ENCODE peak calls at places on chromosomes 16 and 17, in nine cellular contexts. L is HCT116, C is lung, Q is choroid plexus epithelial cell, W is Caco-2, A is PC-3, F is neural progenitor cell, O is A549, X is fibroblast of pulmonary artery. S is an unnamed sample.

GRCh38 chr16:73743665-73744496 is 552.7 kb upstream of the PSMD7 start:
- DNase-seq in L (no peak), C (no peak), Q (no peak), W (no peak), A (no peak), F (peak), O (peak), X (no peak), S (no peak)

GRCh38 chr17:17812211-17813054 is 24.4 kb downstream of the SREBF1 start:
- DNase-seq in L (no peak), C (peak), Q (peak), W (peak), A (peak), F (peak), O (peak), X (peak), S (peak)

GRCh38 chr17:82030470-82031302 is 792 bp upstream of the RAC3 start:
- DNase-seq in L (peak), C (peak), Q (peak), W (peak), A (peak), F (peak), O (peak), X (peak), S (peak)

GRCh38 chr17:11950771-11951519 is 46.3 kb downstream of the ZNF18 start:
- DNase-seq in L (no peak), C (no peak), Q (no peak), W (no peak), A (peak), F (no peak), O (no peak), X (peak), S (no peak)

GRCh38 chr16:54897930-54898329 is 32.7 kb upstream of the IRX5 start:
- DNase-seq in L (no peak), C (no peak), Q (no peak), W (no peak), A (no peak), F (no peak), O (no peak), X (no peak), S (no peak)

GRCh38 chr17:705011-705410 is 9.6 kb downstream of the VPS53 start:
- DNase-seq in L (no peak), C (no peak), Q (no peak), W (no peak), A (no peak), F (no peak), O (no peak), X (no peak), S (no peak)

GRCh38 chr16:50301626-50302471 is 35.5 kb downstream of the ADCY7 start:
- DNase-seq in L (no peak), C (no peak), Q (peak), W (peak), A (no peak), F (no peak), O (peak), X (peak), S (no peak)

GRCh38 chr17:57940653-57941329 is 14.4 kb downstream of the CUEDC1 start:
- DNase-seq in L (no peak), C (no peak), Q (no peak), W (no peak), A (peak), F (no peak), O (no peak), X (no peak), S (no peak)

GRCh38 chr16:64269756-64270155 is 852.1 kb downstream of the CDH11 start:
- DNase-seq in L (no peak), C (no peak), Q (peak), W (no peak), A (no peak), F (no peak), O (no peak), X (no peak), S (no peak)

GRCh38 chr17:3888343-3889171 is 4.3 kb downstream of the CAMKK1 start:
- DNase-seq in L (peak), C (no peak), Q (peak), W (no peak), A (peak), F (peak), O (no peak), X (peak), S (peak)

GRCh38 chr17:78263063-78263735 is 31.8 kb downstream of the TMEM235 start:
- DNase-seq in L (no peak), C (peak), Q (peak), W (no peak), A (no peak), F (no peak), O (no peak), X (no peak), S (no peak)

GRCh38 chr17:78394209-78394608 is 15.8 kb downstream of the PGS1 start:
- DNase-seq in L (no peak), C (no peak), Q (no peak), W (no peak), A (no peak), F (no peak), O (no peak), X (no peak), S (no peak)

GRCh38 chr17:78438271-78438691 is 59.8 kb downstream of the PGS1 start:
- DNase-seq in L (no peak), C (no peak), Q (no peak), W (no peak), A (no peak), F (no peak), O (no peak), X (no peak), S (no peak)

GRCh38 chr17:64617125-64617780 is 44.9 kb downstream of the SMURF2 start:
- DNase-seq in L (no peak), C (no peak), Q (no peak), W (no peak), A (no peak), F (no peak), O (no peak), X (no peak), S (no peak)

GRCh38 chr17:17242246-17242645 is 5.3 kb upstream of the FLCN start:
- DNase-seq in L (no peak), C (no peak), Q (no peak), W (peak), A (no peak), F (no peak), O (no peak), X (no peak), S (no peak)

GRCh38 chr17:40122466-40122943 is 734 bp downstream of the MSL1 start:
- DNase-seq in L (no peak), C (peak), Q (peak), W (peak), A (peak), F (peak), O (peak), X (no peak), S (no peak)

GRCh38 chr17:4711671-4712111 is 1.3 kb downstream of the ARRB2 start:
- DNase-seq in L (no peak), C (peak), Q (no peak), W (no peak), A (no peak), F (no peak), O (no peak), X (no peak), S (peak)

GRCh38 chr17:80948961-80949450 is 42.6 kb upstream of the CHMP6 start:
- DNase-seq in L (no peak), C (no peak), Q (no peak), W (no peak), A (no peak), F (no peak), O (no peak), X (no peak), S (no peak)

GRCh38 chr17:81910840-81911276 is 341 bp downstream of the PCYT2 start:
- DNase-seq in L (no peak), C (no peak), Q (no peak), W (no peak), A (no peak), F (peak), O (no peak), X (no peak), S (no peak)

GRCh38 chr17:79984045-79984840 is 51.4 kb downstream of the TBC1D16 start:
- DNase-seq in L (no peak), C (no peak), Q (no peak), W (no peak), A (no peak), F (no peak), O (no peak), X (no peak), S (no peak)

GRCh38 chr17:44970136-44970737 is 2.1 kb upstream of the C1QL1 start:
- DNase-seq in L (no peak), C (no peak), Q (peak), W (no peak), A (no peak), F (peak), O (no peak), X (no peak), S (peak)

GRCh38 chr16:22971346-22971924 is 157.5 kb downstream of the HS3ST2 start:
- DNase-seq in L (no peak), C (no peak), Q (no peak), W (no peak), A (no peak), F (no peak), O (no peak), X (no peak), S (no peak)

GRCh38 chr16:22977294-22977697 is 163.3 kb downstream of the HS3ST2 start:
- DNase-seq in L (peak), C (no peak), Q (no peak), W (no peak), A (peak), F (peak), O (peak), X (no peak), S (no peak)

GRCh38 chr16:22969567-22969966 is 155.6 kb downstream of the HS3ST2 start:
- DNase-seq in L (no peak), C (no peak), Q (no peak), W (no peak), A (peak), F (no peak), O (no peak), X (no peak), S (no peak)

GRCh38 chr16:22970191-22970845 is 156.4 kb downstream of the HS3ST2 start:
- DNase-seq in L (no peak), C (no peak), Q (no peak), W (no peak), A (no peak), F (peak), O (no peak), X (no peak), S (no peak)

DNA sequence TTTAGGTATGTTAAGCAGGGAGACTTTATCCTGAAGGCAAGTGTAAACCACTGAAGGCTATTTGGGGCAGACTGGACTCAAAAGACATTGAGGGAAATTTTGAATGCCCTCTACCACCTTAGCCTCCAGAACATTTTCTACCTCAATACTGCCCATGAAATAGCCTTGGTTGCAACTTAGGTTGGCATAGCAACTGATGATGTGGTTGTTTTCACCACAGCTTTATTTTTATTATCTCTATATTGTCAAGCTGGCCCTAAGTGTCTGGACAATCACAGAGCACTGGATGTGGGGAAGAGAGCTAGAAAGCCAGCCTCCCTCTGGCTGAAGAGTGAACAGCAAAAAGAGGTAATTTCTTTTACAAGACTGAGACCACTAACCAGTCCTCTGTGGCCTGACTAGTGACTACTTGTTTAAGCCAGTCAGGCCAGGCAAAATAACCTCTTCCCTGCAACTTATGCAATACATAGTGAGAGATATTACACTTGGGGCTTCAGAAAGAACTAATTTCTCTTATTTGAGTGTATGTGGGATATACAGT is 159.6 kb downstream of the HS3ST2 start:
- DNase-seq in L (no peak), C (no peak), Q (no peak), W (no peak), A (no peak), F (no peak), O (no peak), X (no peak), S (no peak)
- TF ChIP-seq CTCF in L (no peak), C (no peak), Q (no peak), W (no peak), A (no peak), F (no peak), O (no peak), X (no peak), S (no peak)

GRCh38 chr17:27293359-27293897 is 486 bp upstream of the WSB1 start:
- DNase-seq in L (no peak), C (no peak), Q (no peak), W (no peak), A (no peak), F (peak), O (no peak), X (no peak), S (no peak)

GRCh38 chr17:27294689-27295630 is 1.0 kb downstream of the WSB1 start:
- DNase-seq in L (peak), C (peak), Q (peak), W (peak), A (peak), F (peak), O (peak), X (peak), S (peak)

GRCh38 chr17:27296427-27296979 is 2.6 kb downstream of the WSB1 start:
- DNase-seq in L (no peak), C (no peak), Q (peak), W (no peak), A (peak), F (no peak), O (peak), X (peak), S (no peak)

GRCh38 chr17:27295945-27296344 is 2.0 kb downstream of the WSB1 start:
- DNase-seq in L (no peak), C (no peak), Q (peak), W (no peak), A (peak), F (no peak), O (no peak), X (no peak), S (no peak)

DNA sequence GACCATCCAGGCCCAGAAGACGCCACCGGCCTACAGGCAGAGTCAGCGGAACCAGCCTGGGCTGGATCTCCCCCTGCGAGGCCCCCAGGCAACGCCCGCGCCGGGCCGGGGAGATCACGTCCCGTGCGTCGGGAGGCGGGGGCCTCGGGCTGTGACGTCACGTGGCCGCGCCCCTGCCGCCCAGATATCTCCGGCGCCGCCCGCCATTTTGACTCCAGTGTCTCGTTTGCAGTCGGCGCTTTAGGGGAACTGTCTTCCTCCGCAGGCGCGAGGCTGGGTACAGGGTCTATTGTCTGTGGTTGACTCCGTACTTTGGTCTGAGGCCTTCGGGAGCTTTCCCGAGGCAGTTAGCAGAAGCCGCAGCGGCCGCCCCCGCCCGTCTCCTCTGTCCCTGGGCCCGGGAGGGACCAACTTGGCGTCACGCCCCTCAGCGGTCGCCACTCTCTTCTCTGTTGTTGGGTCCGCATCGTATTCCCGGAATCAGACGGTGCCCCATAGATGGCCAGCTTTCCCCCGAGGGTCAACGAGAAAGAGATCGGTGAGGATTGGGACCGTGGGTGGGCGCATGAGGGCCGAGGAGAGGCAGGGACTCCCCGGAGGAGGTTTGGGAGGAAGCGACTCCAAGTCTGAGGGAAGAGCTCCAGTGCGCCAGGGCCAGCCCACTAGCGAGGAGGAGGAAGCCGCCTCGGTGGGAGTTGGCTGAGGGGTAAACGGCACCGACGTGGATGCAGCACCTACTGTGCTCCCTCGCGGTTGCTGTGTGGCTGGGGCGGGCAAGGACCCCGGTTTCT is at the start of gene WSB1:
- DNase-seq in L (peak), C (peak), Q (peak), W (peak), A (peak), F (peak), O (peak), X (peak), S (peak)
- TF ChIP-seq CTCF in L (no peak), C (no peak), Q (no peak), W (no peak), A (no peak), F (peak), O (no peak), X (no peak), S (no peak)

GRCh38 chr17:52298881-52299280 is 140.4 kb upstream of the CA10 start:
- DNase-seq in L (no peak), C (no peak), Q (no peak), W (no peak), A (no peak), F (no peak), O (no peak), X (no peak), S (no peak)

DNA sequence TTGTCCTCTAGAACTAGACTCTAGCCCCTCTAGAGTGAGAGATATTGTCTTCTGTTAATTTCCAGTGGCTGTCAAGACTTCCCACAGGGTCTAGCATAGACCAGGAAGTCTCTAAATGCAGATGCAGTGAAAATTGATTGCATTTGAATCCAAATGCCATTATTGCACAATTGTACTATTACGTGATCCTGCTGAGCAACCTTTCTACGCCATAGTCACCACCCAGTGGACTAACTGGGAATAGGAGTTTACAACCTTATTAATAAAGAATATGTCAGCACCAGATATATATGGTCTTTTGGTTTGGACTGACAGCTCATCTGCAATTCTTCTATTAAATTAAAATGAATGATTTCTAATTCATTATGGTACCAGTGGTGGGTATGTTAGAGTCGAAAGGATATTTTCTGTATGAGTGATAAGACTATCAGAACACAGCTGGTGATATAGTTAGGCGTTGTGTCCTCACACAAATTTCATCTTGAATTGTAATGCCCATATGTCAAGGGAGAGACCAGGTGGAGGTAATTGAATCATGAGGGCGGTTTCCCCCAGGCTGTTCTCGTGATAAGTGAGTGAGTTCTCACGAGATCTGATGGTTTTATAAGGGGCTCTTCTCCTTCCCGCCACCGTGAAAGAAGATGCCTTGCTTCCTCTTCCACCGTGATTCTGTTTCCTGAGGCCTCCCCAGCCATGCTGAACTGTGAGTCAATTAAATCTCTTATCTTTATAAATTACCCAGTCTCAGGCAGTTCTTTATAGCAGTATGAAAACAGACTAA is 138.9 kb upstream of the CA10 start:
- DNase-seq in L (no peak), C (no peak), Q (no peak), W (no peak), A (peak), F (peak), O (peak), X (no peak), S (no peak)
- TF ChIP-seq CTCF in L (peak), C (no peak), Q (no peak), W (peak), A (peak), F (peak), O (no peak), X (no peak), S (no peak)

GRCh38 chr16:87653234-87653633 is 50.9 kb downstream of the JPH3 start:
- DNase-seq in L (peak), C (no peak), Q (peak), W (no peak), A (peak), F (no peak), O (peak), X (peak), S (no peak)
- TF ChIP-seq CTCF in L (peak), C (no peak), Q (peak), W (peak), A (peak), F (peak), O (peak), X (peak), S (peak)

GRCh38 chr16:17476414-17477259 is 5.9 kb upstream of the XYLT1 start:
- DNase-seq in L (peak), C (no peak), Q (peak), W (peak), A (peak), F (peak), O (peak), X (peak), S (peak)
- TF ChIP-seq CTCF in L (peak), C (peak), Q (peak), W (peak), A (peak), F (peak), O (peak), X (peak), S (peak)